ENCODE peak calls at places on chromosomes 12 and 14, in four cellular contexts. Y, V, Q and Z are unnamed samples.

GRCh38 chr12:103676863-103677262 is 89.8 kb downstream of the STAB2 start:
- DNase-seq in Y (peak), V (no peak), Q (no peak), Z (no peak)

GRCh38 chr14:81247271-81247766 is 26.6 kb upstream of the GTF2A1 start:
- DNase-seq in Y (no peak), V (no peak), Q (no peak), Z (no peak)

GRCh38 chr14:73472182-73473114 is 14.1 kb upstream of the NUMB start:
- DNase-seq in Y (no peak), V (no peak), Q (no peak), Z (peak)

GRCh38 chr12:123807670-123808069 is 45.6 kb downstream of the DNAH10 start:
- DNase-seq in Y (no peak), V (no peak), Q (no peak), Z (no peak)

GRCh38 chr12:120639771-120640721 is at the start of gene CABP1:
- DNase-seq in Y (peak), V (peak), Q (no peak), Z (no peak)

GRCh38 chr12:80412343-80412953 is 31.6 kb upstream of the PTPRQ start:
- DNase-seq in Y (no peak), V (no peak), Q (no peak), Z (no peak)

GRCh38 chr12:65306229-65306602 is 27.7 kb downstream of the MSRB3 start:
- DNase-seq in Y (no peak), V (no peak), Q (no peak), Z (no peak)

GRCh38 chr12:68237068-68237467 is 11.5 kb upstream of the IL26 start:
- DNase-seq in Y (no peak), V (no peak), Q (no peak), Z (no peak)

GRCh38 chr12:128914908-128915563 is 61.8 kb downstream of the GLT1D1 start:
- DNase-seq in Y (no peak), V (no peak), Q (no peak), Z (no peak)

GRCh38 chr14:61927015-61927414 is 164.8 kb downstream of the SNAPC1 start:
- DNase-seq in Y (no peak), V (no peak), Q (no peak), Z (no peak)

DNA sequence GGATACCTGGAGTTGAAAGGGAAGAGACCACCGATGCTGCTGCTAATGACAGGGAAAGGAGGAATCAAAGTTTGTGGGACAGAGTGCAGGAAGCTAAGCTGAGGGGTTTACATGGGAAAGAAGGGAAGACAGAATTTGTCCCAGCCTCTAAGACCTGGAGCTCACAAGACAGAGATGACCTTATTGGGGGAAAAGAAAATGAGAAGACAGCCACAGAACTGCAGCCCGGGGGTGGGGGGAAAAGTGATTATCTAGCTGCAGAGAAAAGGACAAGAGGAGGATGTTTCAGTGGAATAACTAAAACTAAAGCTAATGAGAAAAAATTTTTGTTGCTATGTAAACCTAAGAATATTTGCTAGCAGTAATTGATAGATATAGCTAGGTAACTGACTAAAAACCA is 30.7 kb downstream of the NDUFA12 start:
- DNase-seq in Y (no peak), V (no peak), Q (no peak), Z (no peak)
- H3K27ac ChIP-seq in Y (no peak), V (no peak), Q (no peak), Z (no peak)

DNA sequence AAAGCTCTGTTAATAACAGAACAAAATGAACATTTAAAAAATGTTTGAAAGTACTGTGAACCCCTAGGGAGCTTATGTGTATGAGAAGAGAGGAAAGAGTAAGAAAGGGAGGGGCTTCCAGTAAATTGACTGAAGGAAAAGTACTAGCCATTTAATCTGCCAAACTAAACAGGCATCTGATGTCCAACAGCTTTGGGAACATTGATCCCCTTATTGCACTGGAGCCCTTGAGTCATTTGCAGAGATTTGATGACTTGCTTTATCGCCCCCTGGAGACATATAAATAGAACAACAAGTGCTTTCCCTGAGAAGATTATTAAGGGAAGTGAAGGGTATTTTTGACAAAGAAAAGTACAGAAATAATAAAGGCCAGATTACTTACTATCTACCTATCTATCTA is 319.3 kb upstream of the NOVA1 start:
- DNase-seq in Y (no peak), V (no peak), Q (no peak), Z (peak)
- TF ChIP-seq CTCF in Y (peak), V (no peak), Q (peak), Z (peak)

GRCh38 chr12:563250-563781 is 99.9 kb downstream of the NINJ2 start:
- DNase-seq in Y (no peak), V (no peak), Q (no peak), Z (no peak)
- H3K4me3 ChIP-seq in Y (no peak), V (no peak), Q (no peak), Z (no peak)

GRCh38 chr12:11669348-11669747 is 19.9 kb downstream of the ETV6 start:
- DNase-seq in Y (no peak), V (no peak), Q (no peak), Z (no peak)

GRCh38 chr12:11672361-11672760 is 22.9 kb downstream of the ETV6 start:
- DNase-seq in Y (no peak), V (no peak), Q (no peak), Z (no peak)

GRCh38 chr12:11673666-11674464 is 24.4 kb downstream of the ETV6 start:
- DNase-seq in Y (no peak), V (no peak), Q (no peak), Z (no peak)

GRCh38 chr12:11675952-11676505 is 26.6 kb downstream of the ETV6 start:
- DNase-seq in Y (no peak), V (no peak), Q (no peak), Z (peak)

DNA sequence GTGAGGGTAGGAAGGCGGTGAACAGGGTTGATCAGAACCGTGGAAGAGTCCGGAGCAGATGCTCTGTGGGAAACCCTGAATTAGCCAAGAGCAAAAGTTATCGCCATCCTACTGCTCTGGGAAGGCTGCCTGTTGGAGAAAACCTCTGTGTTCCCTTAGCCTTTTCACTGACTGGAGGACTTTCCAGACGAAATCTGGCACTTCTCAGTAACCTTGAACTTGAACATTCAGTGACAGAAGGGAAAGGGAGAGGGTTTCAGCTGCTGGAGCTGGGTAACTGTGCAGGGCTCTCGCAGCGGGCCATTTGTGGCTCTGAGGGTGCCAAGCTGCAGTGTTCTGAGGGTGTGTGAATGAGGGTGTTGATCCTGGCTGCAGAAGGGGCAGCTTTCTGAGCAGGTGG is 23.4 kb downstream of the ETV6 start:
- DNase-seq in Y (no peak), V (no peak), Q (no peak), Z (peak)
- H3K27ac ChIP-seq in Y (no peak), V (no peak), Q (no peak), Z (peak)

GRCh38 chr12:85662209-85662607 is 174.0 kb downstream of the RASSF9 start:
- DNase-seq in Y (no peak), V (no peak), Q (no peak), Z (no peak)

GRCh38 chr12:85663631-85664030 is 172.6 kb downstream of the RASSF9 start:
- DNase-seq in Y (no peak), V (no peak), Q (no peak), Z (no peak)

GRCh38 chr12:85664429-85664828 is 171.8 kb downstream of the RASSF9 start:
- DNase-seq in Y (no peak), V (no peak), Q (no peak), Z (no peak)

GRCh38 chr12:85659754-85660530 is 176.3 kb downstream of the RASSF9 start:
- DNase-seq in Y (no peak), V (no peak), Q (no peak), Z (no peak)

DNA sequence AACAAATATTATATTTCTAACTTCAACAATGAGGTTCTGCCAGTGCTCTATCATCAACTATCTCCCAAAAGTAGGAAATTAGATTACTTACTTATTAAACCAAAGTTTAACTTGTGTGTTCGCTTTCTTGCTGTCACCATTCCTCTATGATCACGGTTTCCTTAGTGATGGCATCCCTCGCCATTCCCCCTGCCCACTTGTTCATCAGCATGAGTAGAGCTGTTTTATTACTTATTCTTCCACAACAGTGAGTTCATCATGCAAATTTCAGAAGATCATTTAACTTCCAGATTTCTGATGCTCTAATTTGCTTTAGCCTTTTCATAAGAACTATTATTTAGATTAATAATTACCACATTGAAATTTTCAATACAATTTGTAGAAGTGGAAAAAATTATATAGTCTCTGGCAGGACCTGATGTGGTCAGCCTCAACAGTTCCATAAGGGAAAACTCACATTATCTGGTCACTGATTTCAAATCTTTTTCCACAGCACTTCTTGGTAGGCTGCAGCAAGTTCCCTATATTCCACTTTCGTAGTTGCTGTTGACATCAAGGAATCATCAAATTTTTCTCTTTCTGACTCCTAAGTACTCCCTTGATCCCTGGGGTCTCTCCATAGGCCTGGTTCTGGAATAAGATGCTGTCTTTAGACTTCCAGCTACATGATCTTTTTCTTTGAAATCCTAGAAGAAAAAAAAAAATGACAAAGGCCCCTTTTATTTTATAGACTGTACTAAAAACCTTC is 174.6 kb downstream of the RASSF9 start:
- DNase-seq in Y (no peak), V (no peak), Q (no peak), Z (no peak)
- TF ChIP-seq CTCF in Y (no peak), V (no peak), Q (no peak), Z (no peak)

GRCh38 chr12:23884909-23885308 is 64.6 kb downstream of the SOX5 start:
- DNase-seq in Y (no peak), V (no peak), Q (no peak), Z (no peak)
- H3K4me3 ChIP-seq in Y (no peak), V (no peak), Q (no peak), Z (no peak)

GRCh38 chr14:44928793-44929192 is 33.0 kb downstream of the KLHL28 start:
- DNase-seq in Y (no peak), V (no peak), Q (no peak), Z (no peak)
- H3K27ac ChIP-seq in Y (no peak), V (no peak), Q (no peak), Z (no peak)

DNA sequence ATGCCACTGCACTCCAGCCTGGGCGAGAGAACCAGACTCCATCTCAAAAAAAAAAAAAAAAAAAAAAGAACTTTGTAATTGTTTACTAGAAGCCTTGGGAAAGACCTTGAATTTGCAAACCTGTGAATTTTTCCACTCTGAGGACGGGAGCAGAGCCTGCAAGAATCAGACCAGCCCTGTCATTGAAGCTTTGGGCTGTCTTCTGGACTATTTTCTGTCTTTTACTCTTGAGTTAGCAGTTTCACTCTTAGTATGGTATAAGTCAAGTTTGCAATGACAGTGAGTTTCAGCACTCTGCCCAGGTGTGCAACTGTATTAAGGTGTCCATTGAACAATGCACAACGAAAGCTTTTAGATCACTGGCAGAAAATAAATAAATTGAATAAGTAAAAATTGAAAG is 81.4 kb upstream of the KRAS start:
- DNase-seq in Y (no peak), V (no peak), Q (no peak), Z (no peak)
- TF ChIP-seq CTCF in Y (no peak), V (no peak), Q (no peak), Z (no peak)

DNA sequence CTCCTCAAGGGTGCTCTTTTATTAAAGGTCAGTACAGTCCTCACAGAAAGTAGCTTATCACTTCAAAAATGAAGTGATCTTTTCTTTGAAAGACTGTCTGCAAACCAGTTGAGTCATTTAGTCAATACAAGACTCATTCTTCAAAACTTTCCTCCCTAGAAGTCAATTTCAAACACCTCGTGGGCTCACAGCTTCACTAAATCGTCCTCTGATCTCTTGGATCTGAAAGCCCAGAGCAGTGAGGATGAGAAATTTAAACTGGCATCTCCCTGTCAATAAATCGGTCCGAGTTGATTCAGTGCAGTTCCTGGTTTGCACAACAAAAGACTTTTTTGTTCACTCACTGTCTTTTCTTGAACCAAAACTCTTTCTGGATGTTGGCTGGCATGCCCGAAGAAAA is 44.5 kb downstream of the NUAK1 start:
- DNase-seq in Y (no peak), V (no peak), Q (no peak), Z (no peak)
- H3K4me3 ChIP-seq in Y (no peak), V (no peak), Q (no peak), Z (no peak)

GRCh38 chr14:101364503-101365328 is 196.6 kb upstream of the DIO3 start:
- DNase-seq in Y (peak), V (peak), Q (no peak), Z (peak)
- H3K27ac ChIP-seq in Y (peak), V (peak), Q (no peak), Z (no peak)